ENCODE peak calls at places on chromosome 12, in eight cellular contexts. V is endothelial cell of umbilical vein, E is neural progenitor cell, D is hepatocyte, K is astrocyte, O is fibroblast of lung, P is mammary epithelial cell, G is PC-9. S is an unnamed sample.

GRCh38 chr12:110338754-110339153 is 57.7 kb downstream of the ATP2A2 start:
- DNase-seq in V (peak), E (no peak), D (no peak), K (no peak), O (no peak), P (no peak), G (no peak), S (peak)

GRCh38 chr12:30692470-30692869 is 3.2 kb downstream of the IPO8 start:
- DNase-seq in V (peak), E (no peak), D (no peak), K (peak), O (peak), P (no peak), G (no peak), S (no peak)

GRCh38 chr12:75977952-75978671 is 53.5 kb downstream of the PHLDA1 start:
- DNase-seq in V (peak), E (no peak), D (peak), K (peak), O (peak), P (peak), G (peak), S (peak)

GRCh38 chr12:75819512-75819911 is 212.1 kb downstream of the PHLDA1 start:
- DNase-seq in V (no peak), E (no peak), D (no peak), K (no peak), O (no peak), P (no peak), G (no peak), S (no peak)

GRCh38 chr12:30909088-30909688 is 17.4 kb upstream of the TSPAN11 start:
- DNase-seq in V (no peak), E (no peak), D (no peak), K (no peak), O (no peak), P (no peak), G (no peak), S (peak)

GRCh38 chr12:127811988-127812387 is 455.0 kb upstream of the TMEM132C start:
- DNase-seq in V (no peak), E (peak), D (peak), K (peak), O (peak), P (no peak), G (no peak), S (peak)

GRCh38 chr12:129520736-129521135 is 383.1 kb downstream of the TMEM132D start:
- DNase-seq in V (no peak), E (no peak), D (no peak), K (peak), O (peak), P (no peak), G (no peak), S (no peak)

GRCh38 chr12:13211859-13212664 is 15.5 kb downstream of the EMP1 start:
- DNase-seq in V (peak), E (peak), D (peak), K (peak), O (peak), P (no peak), G (no peak), S (peak)

GRCh38 chr12:76455582-76456345 is 103.8 kb downstream of the OSBPL8 start:
- DNase-seq in V (peak), E (peak), D (peak), K (peak), O (peak), P (peak), G (peak), S (peak)

GRCh38 chr12:41220931-41221330 is 32.8 kb downstream of the PDZRN4 start:
- DNase-seq in V (peak), E (no peak), D (no peak), K (no peak), O (no peak), P (no peak), G (no peak), S (no peak)

GRCh38 chr12:78321696-78322095 is 491.0 kb downstream of the NAV3 start:
- DNase-seq in V (no peak), E (no peak), D (no peak), K (no peak), O (no peak), P (no peak), G (no peak), S (no peak)

GRCh38 chr12:42372154-42372791 is 46.3 kb downstream of the PPHLN1 start:
- DNase-seq in V (peak), E (peak), D (peak), K (peak), O (peak), P (peak), G (peak), S (peak)

GRCh38 chr12:44158746-44159145 is 322.9 kb downstream of the TMEM117 start:
- DNase-seq in V (no peak), E (no peak), D (no peak), K (no peak), O (no peak), P (no peak), G (no peak), S (no peak)

GRCh38 chr12:130013771-130014484 is 110.1 kb upstream of the TMEM132D start:
- DNase-seq in V (no peak), E (peak), D (peak), K (no peak), O (peak), P (peak), G (no peak), S (peak)

GRCh38 chr12:65632131-65632855 is 192.0 kb upstream of the HMGA2 start:
- DNase-seq in V (no peak), E (no peak), D (no peak), K (peak), O (peak), P (peak), G (peak), S (no peak)

GRCh38 chr12:95763809-95764253 is 26.7 kb downstream of the NTN4 start:
- DNase-seq in V (peak), E (no peak), D (peak), K (peak), O (peak), P (peak), G (peak), S (peak)

GRCh38 chr12:95385646-95386045 is 88.3 kb upstream of the METAP2 start:
- DNase-seq in V (no peak), E (no peak), D (no peak), K (peak), O (peak), P (no peak), G (no peak), S (no peak)

GRCh38 chr12:107948675-107949074 is 174.2 kb downstream of the ASCL4 start:
- DNase-seq in V (no peak), E (no peak), D (no peak), K (no peak), O (no peak), P (no peak), G (no peak), S (no peak)

GRCh38 chr12:12998248-12998647 is 1.8 kb downstream of the HEBP1 start:
- DNase-seq in V (no peak), E (no peak), D (no peak), K (no peak), O (no peak), P (no peak), G (no peak), S (no peak)

GRCh38 chr12:115956674-115957073 is 320.8 kb downstream of the MED13L start:
- DNase-seq in V (no peak), E (no peak), D (no peak), K (no peak), O (no peak), P (no peak), G (peak), S (no peak)

GRCh38 chr12:27869567-27869966 is 89.5 kb upstream of the MANSC4 start:
- DNase-seq in V (no peak), E (no peak), D (no peak), K (no peak), O (no peak), P (no peak), G (no peak), S (no peak)

GRCh38 chr12:120488057-120488660 is 7.8 kb upstream of the DYNLL1 start:
- DNase-seq in V (peak), E (no peak), D (no peak), K (no peak), O (no peak), P (no peak), G (no peak), S (no peak)

GRCh38 chr12:131273291-131273845 is 319.7 kb downstream of the ADGRD1 start:
- DNase-seq in V (no peak), E (no peak), D (no peak), K (no peak), O (no peak), P (no peak), G (no peak), S (no peak)

GRCh38 chr12:121057794-121058193 is 18.7 kb upstream of the OASL start:
- DNase-seq in V (no peak), E (no peak), D (no peak), K (no peak), O (no peak), P (no peak), G (no peak), S (no peak)

DNA sequence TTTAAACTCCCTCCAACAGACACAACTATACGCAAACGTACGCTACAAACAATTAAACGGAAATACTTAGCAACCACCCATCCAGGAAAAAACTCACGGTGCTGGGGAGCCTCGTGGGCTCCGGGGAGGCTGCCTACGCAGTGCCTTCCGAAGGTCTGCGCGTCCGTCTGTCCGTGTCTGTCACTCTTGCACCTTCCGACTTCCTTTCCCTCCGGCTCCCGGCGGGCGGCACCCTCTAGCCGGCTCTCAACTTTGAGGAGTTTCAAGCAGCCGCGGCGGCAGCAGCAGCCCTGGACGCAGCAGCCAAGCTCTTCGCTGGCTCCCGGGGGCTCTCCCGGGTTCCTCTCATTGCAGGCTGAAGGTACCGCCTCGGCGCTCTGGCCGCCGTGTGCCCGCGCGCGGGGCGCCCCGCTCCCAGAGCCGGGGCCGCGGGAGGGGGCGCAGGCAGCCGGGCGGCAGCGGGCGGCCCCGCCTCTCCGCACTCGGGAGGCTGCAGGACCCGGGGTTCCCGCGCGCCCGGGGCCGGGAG is at the start of gene PCED1B:
- DNase-seq in V (peak), E (peak), D (peak), K (peak), O (peak), P (peak), G (peak), S (peak)
- TF ChIP-seq EZH2 in V (no peak), E (peak), D (no peak), K (no peak), O (no peak), P (no peak), G (no peak), S (no peak)

GRCh38 chr12:52036587-52037171 is 14.6 kb upstream of the NR4A1 start:
- DNase-seq in V (peak), E (peak), D (peak), K (peak), O (peak), P (peak), G (peak), S (peak)
- TF ChIP-seq EZH2 in V (no peak), E (peak), D (no peak), K (no peak), O (no peak), P (no peak), G (no peak), S (no peak)

GRCh38 chr12:114695305-114695592 is 11.3 kb upstream of the TBX3 start:
- DNase-seq in V (no peak), E (no peak), D (no peak), K (no peak), O (no peak), P (no peak), G (no peak), S (no peak)

GRCh38 chr12:114692558-114693531 is 8.9 kb upstream of the TBX3 start:
- DNase-seq in V (no peak), E (peak), D (peak), K (no peak), O (no peak), P (peak), G (no peak), S (no peak)

GRCh38 chr12:114693532-114693931 is 9.6 kb upstream of the TBX3 start:
- DNase-seq in V (no peak), E (no peak), D (no peak), K (no peak), O (no peak), P (no peak), G (no peak), S (no peak)

GRCh38 chr12:114696443-114697245 is 12.7 kb upstream of the TBX3 start:
- DNase-seq in V (no peak), E (peak), D (no peak), K (no peak), O (no peak), P (no peak), G (no peak), S (no peak)

GRCh38 chr12:114694436-114695304 is 10.7 kb upstream of the TBX3 start:
- DNase-seq in V (no peak), E (peak), D (no peak), K (no peak), O (no peak), P (no peak), G (no peak), S (no peak)
- TF ChIP-seq EZH2 in V (no peak), E (peak), D (no peak), K (peak), O (no peak), P (no peak), G (no peak), S (no peak)

GRCh38 chr12:92729773-92730305 is 27.1 kb downstream of the PLEKHG7 start:
- DNase-seq in V (no peak), E (no peak), D (no peak), K (no peak), O (no peak), P (no peak), G (no peak), S (no peak)
- TF ChIP-seq EZH2 in V (no peak), E (no peak), D (no peak), K (no peak), O (no peak), P (no peak), G (no peak), S (no peak)

GRCh38 chr12:109287181-109287580 is 21.9 kb downstream of the FOXN4 start:
- DNase-seq in V (no peak), E (no peak), D (no peak), K (no peak), O (no peak), P (no peak), G (no peak), S (no peak)
- TF ChIP-seq EZH2 in V (no peak), E (no peak), D (no peak), K (no peak), O (no peak), P (no peak), G (no peak), S (no peak)

GRCh38 chr12:94148841-94149780 is 734 bp downstream of the PLXNC1 start:
- DNase-seq in V (no peak), E (peak), D (peak), K (peak), O (peak), P (peak), G (no peak), S (no peak)
- TF ChIP-seq EZH2 in V (peak), E (no peak), D (peak), K (peak), O (peak), P (peak), G (no peak), S (peak)

GRCh38 chr12:57227315-57228115 is 2.0 kb upstream of the SHMT2 start:
- DNase-seq in V (no peak), E (no peak), D (no peak), K (no peak), O (no peak), P (peak), G (peak), S (no peak)

GRCh38 chr12:57226588-57227314 is 2.8 kb upstream of the SHMT2 start:
- DNase-seq in V (no peak), E (peak), D (no peak), K (no peak), O (no peak), P (no peak), G (no peak), S (no peak)

GRCh38 chr12:57224278-57224972 is 5.1 kb upstream of the SHMT2 start:
- DNase-seq in V (no peak), E (no peak), D (no peak), K (no peak), O (no peak), P (no peak), G (no peak), S (no peak)

GRCh38 chr12:57224973-57225679 is 4.4 kb upstream of the SHMT2 start:
- DNase-seq in V (peak), E (peak), D (peak), K (no peak), O (no peak), P (no peak), G (no peak), S (no peak)

GRCh38 chr12:57225680-57226190 is 3.8 kb upstream of the SHMT2 start:
- DNase-seq in V (no peak), E (no peak), D (no peak), K (no peak), O (no peak), P (no peak), G (no peak), S (no peak)
- TF ChIP-seq EZH2 in V (no peak), E (peak), D (no peak), K (no peak), O (no peak), P (no peak), G (no peak), S (no peak)

S was measured in A673.